ENCODE peak calls at places on chromosomes 1 and 21, in eight cellular contexts. V, P, A, Z, E, Q, N and G are unnamed samples.

GRCh38 chr1:64240209-64240608 is 36.8 kb downstream of the UBE2U start:
- DNase-seq in V (no peak), P (no peak), A (no peak), Z (no peak), E (no peak), Q (no peak), N (no peak), G (no peak)

GRCh38 chr21:39531777-39532333 is 80.1 kb downstream of the SH3BGR start:
- DNase-seq in V (no peak), P (no peak), A (no peak), Z (no peak), E (no peak), Q (no peak), N (peak), G (no peak)

GRCh38 chr1:228059536-228060457 is 22.7 kb upstream of the ARF1 start:
- DNase-seq in V (peak), P (peak), A (peak), Z (peak), E (no peak), Q (peak), N (peak), G (no peak)

GRCh38 chr1:156406229-156406628 is 37.2 kb downstream of the RHBG start:
- DNase-seq in V (no peak), P (no peak), A (no peak), Z (no peak), E (no peak), Q (no peak), N (no peak), G (no peak)

GRCh38 chr1:111812306-111812705 is 56.6 kb downstream of the DDX20 start:
- DNase-seq in V (no peak), P (no peak), A (no peak), Z (no peak), E (no peak), Q (no peak), N (no peak), G (no peak)

GRCh38 chr1:82920418-82921248 is 1078.3 kb downstream of the TTLL7 start:
- DNase-seq in V (no peak), P (no peak), A (no peak), Z (no peak), E (no peak), Q (no peak), N (no peak), G (no peak)

GRCh38 chr1:147598631-147599361 is 57.5 kb downstream of the BCL9 start:
- DNase-seq in V (no peak), P (no peak), A (peak), Z (peak), E (no peak), Q (peak), N (no peak), G (peak)

GRCh38 chr21:45109831-45110492 is 35.6 kb downstream of the ADARB1 start:
- DNase-seq in V (no peak), P (no peak), A (no peak), Z (no peak), E (no peak), Q (no peak), N (no peak), G (peak)

GRCh38 chr1:31575373-31576140 is 758 bp upstream of the TINAGL1 start:
- DNase-seq in V (peak), P (peak), A (peak), Z (peak), E (no peak), Q (peak), N (peak), G (no peak)

GRCh38 chr1:43238991-43239469 is 30.8 kb upstream of the TMEM125 start:
- DNase-seq in V (no peak), P (no peak), A (no peak), Z (no peak), E (no peak), Q (no peak), N (no peak), G (no peak)

GRCh38 chr1:68128820-68129219 is 78.4 kb upstream of the DIRAS3 start:
- DNase-seq in V (no peak), P (no peak), A (no peak), Z (no peak), E (no peak), Q (no peak), N (no peak), G (no peak)

GRCh38 chr21:42544544-42544943 is 30.9 kb downstream of the SLC37A1 start:
- DNase-seq in V (no peak), P (no peak), A (peak), Z (no peak), E (no peak), Q (peak), N (no peak), G (no peak)

GRCh38 chr21:34989337-34990151 is 59.6 kb downstream of the RUNX1 start:
- DNase-seq in V (no peak), P (no peak), A (no peak), Z (no peak), E (no peak), Q (no peak), N (no peak), G (no peak)

GRCh38 chr1:247833601-247834000 is 8.1 kb downstream of the OR11L1 start:
- DNase-seq in V (no peak), P (no peak), A (no peak), Z (no peak), E (no peak), Q (no peak), N (no peak), G (no peak)

GRCh38 chr1:109928591-109929111 is 18.0 kb downstream of the CSF1 start:
- DNase-seq in V (no peak), P (peak), A (peak), Z (no peak), E (no peak), Q (no peak), N (no peak), G (peak)

GRCh38 chr1:29628190-29628589 is 391.9 kb downstream of the PTPRU start:
- DNase-seq in V (no peak), P (peak), A (no peak), Z (no peak), E (no peak), Q (no peak), N (no peak), G (no peak)

GRCh38 chr1:55053265-55053954 is 14.1 kb downstream of the PCSK9 start:
- DNase-seq in V (no peak), P (no peak), A (no peak), Z (no peak), E (no peak), Q (peak), N (no peak), G (no peak)

GRCh38 chr1:224632381-224632871 is 16.3 kb downstream of the CNIH3 start:
- DNase-seq in V (no peak), P (no peak), A (no peak), Z (peak), E (peak), Q (no peak), N (peak), G (peak)

GRCh38 chr1:203268901-203269653 is 36.2 kb upstream of the BTG2 start:
- DNase-seq in V (peak), P (peak), A (no peak), Z (peak), E (no peak), Q (no peak), N (peak), G (peak)

GRCh38 chr1:90133133-90133532 is 138.2 kb downstream of the ZNF326 start:
- DNase-seq in V (no peak), P (peak), A (no peak), Z (peak), E (no peak), Q (no peak), N (peak), G (peak)

GRCh38 chr21:44637018-44637850 is at the start of gene KRTAP10-10:
- DNase-seq in V (no peak), P (no peak), A (no peak), Z (no peak), E (no peak), Q (no peak), N (no peak), G (no peak)

GRCh38 chr1:199269241-199269640 is 630.4 kb downstream of the PTPRC start:
- DNase-seq in V (no peak), P (no peak), A (no peak), Z (no peak), E (no peak), Q (no peak), N (no peak), G (no peak)

GRCh38 chr1:33955101-33955500 is 91.2 kb downstream of the HMGB4 start:
- DNase-seq in V (no peak), P (no peak), A (no peak), Z (no peak), E (no peak), Q (no peak), N (no peak), G (no peak)

GRCh38 chr1:208513799-208514198 is 269.6 kb upstream of the PLXNA2 start:
- DNase-seq in V (no peak), P (no peak), A (no peak), Z (no peak), E (no peak), Q (no peak), N (no peak), G (no peak)

GRCh38 chr1:30258876-30259275 is 464.5 kb downstream of the MATN1 start:
- DNase-seq in V (no peak), P (no peak), A (no peak), Z (no peak), E (no peak), Q (no peak), N (no peak), G (no peak)

GRCh38 chr1:32063261-32063681 is 9.5 kb upstream of the TMEM39B start:
- DNase-seq in V (no peak), P (no peak), A (no peak), Z (no peak), E (peak), Q (no peak), N (peak), G (peak)

GRCh38 chr1:29513357-29513756 is 277.0 kb downstream of the PTPRU start:
- DNase-seq in V (no peak), P (no peak), A (no peak), Z (peak), E (peak), Q (no peak), N (peak), G (peak)

GRCh38 chr1:232705815-232706575 is 76.1 kb upstream of the SIPA1L2 start:
- DNase-seq in V (no peak), P (no peak), A (peak), Z (no peak), E (no peak), Q (no peak), N (no peak), G (no peak)

GRCh38 chr1:108572182-108572581 is 12.3 kb downstream of the EEIG2 start:
- DNase-seq in V (no peak), P (no peak), A (no peak), Z (no peak), E (no peak), Q (no peak), N (no peak), G (no peak)

GRCh38 chr1:205809942-205810345 is 3.1 kb downstream of the SLC41A1 start:
- DNase-seq in V (no peak), P (no peak), A (no peak), Z (peak), E (no peak), Q (no peak), N (no peak), G (no peak)

GRCh38 chr1:116044071-116044470 is 67.1 kb upstream of the MAB21L3 start:
- DNase-seq in V (no peak), P (no peak), A (no peak), Z (no peak), E (no peak), Q (no peak), N (no peak), G (no peak)

GRCh38 chr1:80036690-80037432 is 1030.3 kb upstream of the ADGRL4 start:
- DNase-seq in V (no peak), P (no peak), A (no peak), Z (no peak), E (no peak), Q (no peak), N (no peak), G (no peak)

GRCh38 chr1:241592273-241592958 is 47.8 kb downstream of the CHML start:
- DNase-seq in V (no peak), P (no peak), A (no peak), Z (no peak), E (no peak), Q (no peak), N (peak), G (no peak)

GRCh38 chr21:44708213-44708865 is 3.0 kb downstream of the TSPEAR start:
- DNase-seq in V (no peak), P (peak), A (no peak), Z (no peak), E (no peak), Q (peak), N (no peak), G (no peak)

GRCh38 chr1:180937624-180938225 is 25.0 kb downstream of the KIAA1614 start:
- DNase-seq in V (no peak), P (no peak), A (no peak), Z (no peak), E (no peak), Q (no peak), N (no peak), G (no peak)

GRCh38 chr1:22105611-22106207 is 37.2 kb downstream of the WNT4 start:
- DNase-seq in V (peak), P (peak), A (no peak), Z (peak), E (peak), Q (no peak), N (peak), G (peak)

GRCh38 chr21:35326677-35327076 is 277.6 kb upstream of the RUNX1 start:
- DNase-seq in V (no peak), P (no peak), A (no peak), Z (no peak), E (no peak), Q (no peak), N (no peak), G (no peak)

GRCh38 chr1:109254621-109255096 is 5.3 kb downstream of the CELSR2 start:
- DNase-seq in V (no peak), P (no peak), A (no peak), Z (no peak), E (no peak), Q (no peak), N (no peak), G (no peak)

GRCh38 chr1:85200870-85201339 is at the start of gene SYDE2:
- DNase-seq in V (peak), P (peak), A (peak), Z (peak), E (no peak), Q (peak), N (peak), G (peak)

GRCh38 chr1:64484651-64485050 is 14.7 kb downstream of the CACHD1 start:
- DNase-seq in V (no peak), P (no peak), A (no peak), Z (no peak), E (no peak), Q (no peak), N (peak), G (no peak)

DNA sequence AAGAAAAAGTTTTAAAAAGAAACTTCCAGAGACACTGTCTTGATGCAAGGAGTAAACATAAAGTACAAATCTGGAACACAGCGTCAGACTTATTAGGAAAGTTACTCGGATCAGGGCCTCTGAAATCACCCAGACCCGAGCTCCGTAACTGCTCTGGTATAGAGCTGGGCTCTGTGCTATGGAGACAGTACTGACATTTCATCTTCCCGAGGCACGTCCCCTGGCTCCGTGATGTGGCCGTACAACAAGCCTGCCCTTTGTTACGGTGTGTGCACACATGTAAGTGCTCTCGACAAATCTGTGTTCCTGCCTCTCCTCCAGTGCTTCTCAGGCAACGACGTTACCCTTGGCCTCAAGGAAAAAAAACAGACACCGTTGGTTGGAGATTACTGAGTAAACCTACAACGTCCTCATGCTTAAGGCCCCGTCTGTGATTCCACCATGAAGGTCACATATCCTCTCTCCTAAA is 107.0 kb upstream of the IRF2BP2 start:
- DNase-seq in V (no peak), P (no peak), A (peak), Z (no peak), E (no peak), Q (no peak), N (no peak), G (no peak)
- H3K27ac ChIP-seq in V (peak), P (peak), A (peak), Z (peak), E (no peak), Q (peak), N (no peak), G (no peak)

GRCh38 chr1:1550591-1551432 is 10.4 kb upstream of the TMEM240 start:
- DNase-seq in V (no peak), P (no peak), A (no peak), Z (peak), E (no peak), Q (no peak), N (peak), G (peak)
- TF ChIP-seq CTCF in V (no peak), P (no peak), A (no peak), Z (no peak), E (peak), Q (no peak), N (peak), G (peak)

GRCh38 chr1:2541619-2542246 is 11.7 kb upstream of the HES5 start:
- DNase-seq in V (peak), P (peak), A (no peak), Z (no peak), E (no peak), Q (no peak), N (no peak), G (no peak)

GRCh38 chr1:2540816-2541492 is 10.9 kb upstream of the HES5 start:
- DNase-seq in V (no peak), P (no peak), A (no peak), Z (no peak), E (no peak), Q (no peak), N (no peak), G (no peak)

GRCh38 chr1:2543543-2544092 is 12.6 kb upstream of the TNFRSF14 start:
- DNase-seq in V (no peak), P (no peak), A (no peak), Z (no peak), E (no peak), Q (no peak), N (no peak), G (no peak)

GRCh38 chr1:2544093-2544874 is 11.9 kb upstream of the TNFRSF14 start:
- DNase-seq in V (no peak), P (no peak), A (no peak), Z (no peak), E (no peak), Q (no peak), N (no peak), G (no peak)

GRCh38 chr1:2542262-2542915 is 12.3 kb upstream of the HES5 start:
- DNase-seq in V (no peak), P (no peak), A (no peak), Z (no peak), E (no peak), Q (no peak), N (no peak), G (no peak)
- H3K27ac ChIP-seq in V (no peak), P (no peak), A (no peak), Z (no peak), E (no peak), Q (no peak), N (no peak), G (no peak)

GRCh38 chr1:24199291-24199900 is 12.3 kb upstream of the IFNLR1 start:
- DNase-seq in V (peak), P (peak), A (peak), Z (peak), E (peak), Q (peak), N (peak), G (peak)
- TF ChIP-seq CTCF in V (peak), P (peak), A (peak), Z (peak), E (peak), Q (peak), N (peak), G (peak)